ENCODE peak calls at places on chromosomes 6 and 20, in four cellular contexts. Y is MM.1S, V is body of pancreas, C is AG04450. Z is an unnamed sample.
A peak's percentile ranks its signal among the peaks of the same experiment; 100 is the strongest.

GRCh38 chr6:35386989-35387388 is 44.6 kb downstream of the PPARD start:
- DNase-seq in C (no peak), V (no peak), Y (no peak), Z (no peak)

GRCh38 chr6:159939591-159940016 is 29.3 kb upstream of the IGF2R start:
- DNase-seq in V (peak; percentile 56), Y (no peak), C (no peak), Z (no peak)

GRCh38 chr6:82589509-82590206 is 226.0 kb downstream of the TPBG start:
- DNase-seq in Y (peak; percentile 48), C (peak; percentile 4), V (no peak), Z (no peak)

GRCh38 chr20:380763-381580 is 412 bp downstream of the TRIB3 start:
- DNase-seq in Y (peak; percentile 69), V (peak; percentile 65), C (no peak), Z (peak; percentile 95)

GRCh38 chr6:116218172-116218633 is 35.7 kb downstream of the TSPYL4 start:
- DNase-seq in C (no peak), Y (peak; percentile 34), V (no peak), Z (no peak)

GRCh38 chr6:121965739-121966138 is 433.7 kb upstream of the HSF2 start:
- DNase-seq in Y (no peak), C (no peak), V (peak; percentile 12), Z (no peak)

GRCh38 chr6:15325540-15325955 is 79.7 kb downstream of the JARID2 start:
- DNase-seq in C (no peak), V (no peak), Y (no peak), Z (no peak)

GRCh38 chr6:129206761-129207330 is 323.9 kb downstream of the LAMA2 start:
- DNase-seq in V (no peak), C (no peak), Y (no peak), Z (no peak)

GRCh38 chr6:135972120-135972519 is 120.6 kb downstream of the PDE7B start:
- DNase-seq in C (no peak), Y (no peak), V (no peak), Z (no peak)

GRCh38 chr6:104356197-104356596 is 503.5 kb downstream of the HACE1 start:
- DNase-seq in Y (no peak), V (no peak), C (no peak), Z (no peak)

GRCh38 chr6:163955131-163955530 is 540.6 kb downstream of the QKI start:
- DNase-seq in Y (no peak), C (peak; percentile 38), V (no peak), Z (no peak)

GRCh38 chr6:141829996-141830395 is 302.7 kb upstream of the GJE1 start:
- DNase-seq in V (no peak), Y (no peak), C (no peak), Z (no peak)

GRCh38 chr20:14879020-14879697 is 541.7 kb upstream of the FLRT3 start:
- DNase-seq in V (no peak), Y (peak; percentile 45), C (peak; percentile 4), Z (no peak)

GRCh38 chr20:3174442-3175263 is 1.3 kb upstream of the LZTS3 start:
- DNase-seq in Y (no peak), V (no peak), C (no peak), Z (no peak)

GRCh38 chr6:129621252-129621651 is 88.7 kb downstream of the ARHGAP18 start:
- DNase-seq in Y (peak; percentile 38), V (peak; percentile 52), C (no peak), Z (no peak)

GRCh38 chr6:152636675-152637421 is at the start of gene SYNE1:
- DNase-seq in C (no peak), Y (no peak), V (peak; percentile 24), Z (peak; percentile 95)

GRCh38 chr6:53651764-53652401 is 13.7 kb downstream of the KLHL31 start:
- DNase-seq in V (peak; percentile 93), C (no peak), Y (peak; percentile 73), Z (peak; percentile 94)
- TF ChIP-seq CTCF in V (peak; percentile 17), C (peak; percentile 24), Y (peak; percentile 14), Z (peak; percentile 41)

DNA sequence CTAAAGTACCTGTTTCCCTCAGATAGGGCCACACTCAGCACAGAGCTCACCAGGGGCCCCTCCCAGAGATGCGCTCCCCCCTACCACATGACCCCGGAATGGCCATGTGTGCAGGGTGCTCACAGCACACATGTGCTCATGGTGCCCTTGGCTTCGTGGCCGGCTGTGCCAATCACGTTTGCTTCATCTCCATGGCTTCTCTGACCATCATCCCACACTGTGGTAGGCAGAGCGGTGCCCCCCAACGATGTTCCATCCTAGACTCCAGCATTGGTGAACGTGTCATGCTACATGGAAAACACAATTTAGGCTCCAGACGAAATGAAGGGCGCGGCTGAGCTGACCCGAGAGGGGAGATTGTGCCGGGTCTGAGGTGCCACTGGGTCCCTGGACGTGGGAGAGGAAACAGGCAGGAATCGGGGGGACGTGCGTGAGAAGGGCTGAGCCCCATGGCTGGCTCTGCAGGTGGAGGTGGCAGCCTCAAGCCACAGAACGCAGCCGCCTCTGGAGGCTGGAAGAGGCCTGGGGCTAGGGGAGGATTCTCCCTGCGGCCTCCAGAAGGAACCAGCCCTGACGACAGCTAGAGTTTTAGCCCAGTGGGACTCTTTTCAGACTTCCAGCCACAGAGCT is 126.5 kb downstream of the DLL1 start:
- DNase-seq in V (no peak), C (no peak), Y (no peak), Z (peak; percentile 19)
- H3K9me3 ChIP-seq in V (no peaks in the 10 kb centered on the region), C (peaks cover 90% of the 10 kb centered on the region), Y (no peaks in the 10 kb centered on the region), Z (no peaks in the 10 kb centered on the region)

DNA sequence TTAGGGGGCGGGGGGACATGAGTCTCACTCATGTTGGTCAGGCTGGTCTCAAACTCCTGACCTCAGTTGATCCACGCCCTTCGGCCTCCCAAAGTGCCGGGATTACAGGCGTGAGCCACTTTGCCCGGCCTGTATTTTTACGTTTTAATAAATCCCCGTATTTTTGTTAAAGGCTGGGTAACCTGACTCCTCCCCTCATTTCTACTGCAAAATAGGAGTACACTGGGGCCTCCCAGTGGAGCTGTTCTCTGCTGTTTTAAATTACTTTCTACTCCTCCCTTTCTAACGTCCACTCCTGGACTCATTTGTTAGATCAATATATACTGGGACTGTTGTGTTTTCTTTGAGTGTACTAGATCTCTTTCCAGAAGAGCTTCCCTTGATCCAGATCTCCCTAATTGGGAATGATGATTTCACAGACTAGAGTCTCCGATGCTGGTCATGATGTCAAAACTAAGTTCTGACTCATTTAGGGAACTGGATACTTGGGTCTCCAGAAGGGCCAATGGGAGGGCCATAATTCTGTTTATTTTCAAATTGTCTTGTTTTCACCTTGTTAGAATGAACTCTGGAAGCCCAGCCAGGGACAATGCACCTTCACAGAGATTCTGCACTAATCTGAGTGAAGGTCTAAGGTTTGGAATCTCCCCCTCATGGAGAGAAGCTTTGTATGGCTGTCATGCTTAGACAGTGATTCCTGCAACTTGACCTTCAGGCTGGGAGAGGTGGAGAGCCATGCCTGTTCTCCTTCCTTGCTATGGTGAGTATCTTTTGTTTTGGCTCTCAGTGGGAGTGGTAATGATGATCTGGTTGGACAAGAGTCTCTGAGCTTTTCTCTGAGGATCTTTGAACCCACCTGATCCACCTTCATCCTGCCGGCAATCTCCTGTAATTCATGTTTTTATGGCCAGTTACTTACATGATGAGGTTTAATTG is 9.4 kb downstream of the HSPA1B start:
- DNase-seq in Y (peak; percentile 29), V (no peak), C (no peak), Z (no peak)
- TF ChIP-seq CTCF in Y (peak; percentile 20), V (no peak), C (peak; percentile 21), Z (no peak)

DNA sequence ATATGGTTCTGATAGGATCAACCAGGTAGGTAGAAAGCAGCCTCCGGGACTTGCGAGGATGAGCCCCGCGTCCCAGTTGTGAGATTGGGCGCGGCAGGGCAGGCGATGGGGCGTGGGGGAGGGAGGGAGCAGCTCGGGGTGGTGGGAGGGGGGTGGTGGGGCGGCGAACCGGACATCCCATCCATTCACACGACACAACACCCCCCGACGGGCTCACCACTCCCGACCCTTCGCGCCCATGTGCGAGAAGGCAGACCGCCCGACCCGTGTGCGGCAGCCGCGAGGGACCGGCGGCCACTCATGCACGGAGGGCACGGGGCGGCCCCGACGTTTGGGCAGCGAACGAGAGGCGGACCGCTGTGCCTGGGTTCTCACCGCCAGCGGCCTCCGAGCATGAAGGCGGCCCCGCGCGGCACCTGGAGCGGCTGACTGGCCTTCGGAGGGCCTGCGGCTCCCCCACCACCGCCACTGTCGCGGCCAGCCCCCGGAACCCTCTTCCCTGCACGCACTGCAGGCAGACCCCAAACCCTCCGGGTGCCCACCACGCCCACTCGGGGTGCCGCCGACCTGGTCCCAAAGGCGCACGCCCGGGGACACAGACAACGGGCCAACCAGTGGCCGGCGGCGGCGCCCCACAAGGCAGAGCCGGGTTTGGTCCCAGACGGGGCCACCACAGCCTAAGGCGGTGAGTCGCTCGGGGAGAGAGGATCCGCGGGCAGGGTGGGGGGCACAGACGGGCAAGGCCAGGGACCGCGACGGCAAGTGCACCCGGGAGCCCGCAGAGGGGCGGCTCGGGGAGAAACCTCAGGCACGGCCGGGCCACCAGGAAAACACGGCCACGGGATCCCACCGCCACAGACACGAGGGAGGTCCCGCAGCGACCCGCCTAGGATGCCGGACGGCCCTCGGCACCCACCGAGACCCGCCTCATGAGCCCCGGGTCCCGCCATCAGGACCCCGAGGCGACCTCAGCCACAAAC is 769.2 kb upstream of the DEFB115 start:
- DNase-seq in V (no peak), Y (no peak), C (no peak), Z (peak; percentile 79)
- H3K9me3 ChIP-seq in V (no peaks in the 10 kb centered on the region), Y (no peaks in the 10 kb centered on the region), C (peaks cover 70% of the 10 kb centered on the region), Z (no peaks in the 10 kb centered on the region)

GRCh38 chr6:95364016-95364604 is 213.2 kb upstream of the MANEA start:
- DNase-seq in Y (peak; percentile 43), C (no peak), V (no peak), Z (no peak)
- TF ChIP-seq CTCF in Y (peak; percentile 47), C (peak; percentile 45), V (peak; percentile 11), Z (no peak)

DNA sequence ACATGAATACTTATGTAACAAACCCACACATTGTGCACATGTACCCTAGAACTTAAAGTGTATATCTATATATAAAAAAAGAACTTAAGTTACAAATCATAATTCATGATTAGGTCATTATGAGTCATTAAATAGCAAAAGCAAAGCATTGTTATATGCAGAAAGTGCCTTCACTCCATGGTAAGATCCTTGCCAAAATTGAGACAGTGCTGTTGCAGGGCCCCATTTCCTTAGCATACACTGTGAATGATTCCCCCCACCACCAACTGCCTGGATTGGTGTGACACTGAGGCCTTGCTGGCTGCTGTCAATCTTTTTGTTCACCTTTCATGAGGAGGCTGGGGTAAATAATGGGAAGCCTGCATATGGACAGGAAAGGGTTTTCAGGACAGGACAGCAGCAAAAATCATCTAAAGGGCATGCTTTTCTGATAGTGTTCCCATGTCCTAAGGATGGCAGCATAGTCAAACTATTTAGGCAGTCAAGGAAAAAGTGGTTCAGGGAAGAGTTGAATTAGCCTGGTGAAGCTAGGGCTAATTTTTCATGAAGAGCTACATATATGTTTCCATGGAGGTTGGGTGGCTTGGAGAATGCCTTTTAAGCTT is 188.2 kb upstream of the ASCC3 start:
- DNase-seq in Y (no peak), C (no peak), V (no peak), Z (no peak)
- H3K9me3 ChIP-seq in Y (no peaks in the 10 kb centered on the region), C (peaks cover 22% of the 10 kb centered on the region), V (no peaks in the 10 kb centered on the region), Z (no peaks in the 10 kb centered on the region)

DNA sequence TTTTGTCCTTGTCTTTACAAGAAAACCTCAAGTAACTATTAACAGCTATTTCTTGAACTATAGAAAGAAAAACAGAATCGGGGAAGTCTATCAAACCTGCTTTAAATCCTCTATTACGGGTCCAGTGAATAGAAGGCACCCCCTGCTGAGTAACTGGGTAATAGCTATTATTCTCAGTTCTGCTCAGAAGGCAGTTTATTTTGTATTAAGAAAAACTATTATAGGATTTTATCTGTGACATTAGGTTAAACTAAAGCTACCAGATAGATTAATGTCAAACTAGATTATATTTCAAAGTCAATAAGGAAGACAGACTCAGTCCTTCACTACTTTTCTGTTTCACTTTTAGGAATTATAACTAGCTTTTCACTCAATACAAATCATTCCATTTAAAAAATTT is 93.7 kb downstream of the DST start:
- DNase-seq in Y (no peak), V (peak; percentile 18), C (no peak), Z (no peak)
- TF ChIP-seq CTCF in Y (no peak), V (peak; percentile 31), C (peak; percentile 47), Z (peak; percentile 26)

GRCh38 chr6:167671977-167672687 is 154.6 kb upstream of the AFDN start:
- DNase-seq in Y (no peak), C (no peak), V (no peak), Z (no peak)
- H3K9me3 ChIP-seq in Y (no peaks in the 10 kb centered on the region), C (peaks cover 90% of the 10 kb centered on the region), V (no peaks in the 10 kb centered on the region), Z (peaks cover 6% of the 10 kb centered on the region)